ENCODE peak calls at places on chromosomes 16 and 17, in four cellular contexts. One of them, this sample, is unnamed.

GRCh38 chr16:87970206-87970605 is 19.0 kb downstream of the BANP start:
- DNase-seq in HT1080: no peak
- DNase-seq in cardiac muscle cell: peak
- DNase-seq in astrocyte of the spinal cord: peak
- DNase-seq in this sample: no peak

GRCh38 chr16:81492307-81492706 is 47.7 kb downstream of the CMIP start:
- DNase-seq in astrocyte of the spinal cord: no peak
- DNase-seq in cardiac muscle cell: no peak
- DNase-seq in HT1080: no peak
- DNase-seq in this sample: no peak

GRCh38 chr16:24681793-24682192 is 47.7 kb upstream of the TNRC6A start:
- DNase-seq in HT1080: no peak
- DNase-seq in cardiac muscle cell: peak
- DNase-seq in astrocyte of the spinal cord: no peak
- DNase-seq in this sample: peak

GRCh38 chr16:11128211-11129123 is 127.5 kb downstream of the SOCS1 start:
- DNase-seq in astrocyte of the spinal cord: no peak
- DNase-seq in cardiac muscle cell: peak
- DNase-seq in HT1080: no peak
- DNase-seq in this sample: peak

GRCh38 chr16:15810411-15810810 is 46.4 kb downstream of the MYH11 start:
- DNase-seq in astrocyte of the spinal cord: no peak
- DNase-seq in cardiac muscle cell: no peak
- DNase-seq in HT1080: no peak
- DNase-seq in this sample: no peak

GRCh38 chr17:57545836-57546305 is 199.2 kb downstream of the CCDC182 start:
- DNase-seq in astrocyte of the spinal cord: no peak
- DNase-seq in cardiac muscle cell: no peak
- DNase-seq in HT1080: no peak
- DNase-seq in this sample: no peak

GRCh38 chr17:5931611-5932010 is 138.6 kb upstream of the WSCD1 start:
- DNase-seq in cardiac muscle cell: no peak
- DNase-seq in HT1080: no peak
- DNase-seq in astrocyte of the spinal cord: no peak
- DNase-seq in this sample: no peak

GRCh38 chr16:27670071-27670825 is 120.3 kb downstream of the KATNIP start:
- DNase-seq in HT1080: no peak
- DNase-seq in cardiac muscle cell: no peak
- DNase-seq in astrocyte of the spinal cord: no peak
- DNase-seq in this sample: no peak

GRCh38 chr17:54435966-54436365 is 464.7 kb upstream of the TOM1L1 start:
- DNase-seq in HT1080: no peak
- DNase-seq in astrocyte of the spinal cord: no peak
- DNase-seq in cardiac muscle cell: no peak
- DNase-seq in this sample: no peak

GRCh38 chr17:50908860-50909764 is 43.0 kb upstream of the TOB1 start:
- DNase-seq in astrocyte of the spinal cord: peak
- DNase-seq in HT1080: no peak
- DNase-seq in cardiac muscle cell: no peak
- DNase-seq in this sample: no peak

GRCh38 chr17:27345141-27345904 is 51.4 kb downstream of the WSB1 start:
- DNase-seq in HT1080: no peak
- DNase-seq in astrocyte of the spinal cord: peak
- DNase-seq in cardiac muscle cell: peak
- DNase-seq in this sample: no peak

GRCh38 chr17:72504783-72505182 is 384.0 kb downstream of the SOX9 start:
- DNase-seq in HT1080: no peak
- DNase-seq in cardiac muscle cell: no peak
- DNase-seq in astrocyte of the spinal cord: no peak
- DNase-seq in this sample: no peak

GRCh38 chr17:64001091-64001579 is 3.0 kb downstream of the PRR29 start:
- DNase-seq in astrocyte of the spinal cord: no peak
- DNase-seq in HT1080: no peak
- DNase-seq in cardiac muscle cell: no peak
- DNase-seq in this sample: no peak

GRCh38 chr16:6722786-6723185 is 609.9 kb upstream of the RBFOX1 start:
- DNase-seq in astrocyte of the spinal cord: no peak
- DNase-seq in HT1080: no peak
- DNase-seq in cardiac muscle cell: no peak
- DNase-seq in this sample: no peak

GRCh38 chr17:1008008-1008761 is 11.3 kb downstream of the TIMM22 start:
- DNase-seq in astrocyte of the spinal cord: no peak
- DNase-seq in cardiac muscle cell: no peak
- DNase-seq in HT1080: no peak
- DNase-seq in this sample: peak

GRCh38 chr17:48241131-48241591 is 133.6 kb downstream of the SNX11 start:
- DNase-seq in HT1080: peak
- DNase-seq in astrocyte of the spinal cord: peak
- DNase-seq in cardiac muscle cell: peak
- DNase-seq in this sample: peak

GRCh38 chr16:46859719-46860152 is 24.4 kb upstream of the GPT2 start:
- DNase-seq in HT1080: peak
- DNase-seq in astrocyte of the spinal cord: peak
- DNase-seq in cardiac muscle cell: peak
- DNase-seq in this sample: peak

GRCh38 chr17:35947156-35947585 is 3.7 kb upstream of the LYZL6 start:
- DNase-seq in HT1080: peak
- DNase-seq in cardiac muscle cell: peak
- DNase-seq in astrocyte of the spinal cord: peak
- DNase-seq in this sample: peak

GRCh38 chr16:85717393-85718152 is 28.8 kb upstream of the GINS2 start:
- DNase-seq in cardiac muscle cell: peak
- DNase-seq in astrocyte of the spinal cord: peak
- DNase-seq in HT1080: peak
- DNase-seq in this sample: peak

GRCh38 chr16:53417976-53418375 is 16.3 kb upstream of the RBL2 start:
- DNase-seq in HT1080: no peak
- DNase-seq in astrocyte of the spinal cord: no peak
- DNase-seq in cardiac muscle cell: no peak
- DNase-seq in this sample: no peak

GRCh38 chr17:12554251-12554650 is 111.4 kb upstream of the MYOCD start:
- DNase-seq in cardiac muscle cell: no peak
- DNase-seq in astrocyte of the spinal cord: no peak
- DNase-seq in HT1080: no peak
- DNase-seq in this sample: no peak

GRCh38 chr16:10619271-10619849 is 39.0 kb upstream of the EMP2 start:
- DNase-seq in astrocyte of the spinal cord: no peak
- DNase-seq in HT1080: no peak
- DNase-seq in cardiac muscle cell: no peak
- DNase-seq in this sample: no peak

GRCh38 chr16:84819644-84820304 is at the start of gene CRISPLD2:
- DNase-seq in HT1080: no peak
- DNase-seq in cardiac muscle cell: peak
- DNase-seq in astrocyte of the spinal cord: peak
- DNase-seq in this sample: peak

GRCh38 chr17:63395075-63395815 is 50.9 kb downstream of the CYB561 start:
- DNase-seq in astrocyte of the spinal cord: peak
- DNase-seq in HT1080: no peak
- DNase-seq in cardiac muscle cell: peak
- DNase-seq in this sample: peak

GRCh38 chr16:8697965-8698364 is 23.5 kb downstream of the ABAT start:
- DNase-seq in astrocyte of the spinal cord: no peak
- DNase-seq in cardiac muscle cell: no peak
- DNase-seq in HT1080: no peak
- DNase-seq in this sample: no peak

GRCh38 chr17:78613423-78613822 is 36.2 kb upstream of the DNAH17 start:
- DNase-seq in cardiac muscle cell: no peak
- DNase-seq in astrocyte of the spinal cord: no peak
- DNase-seq in HT1080: no peak
- DNase-seq in this sample: no peak

GRCh38 chr17:73288534-73289302 is 23.1 kb downstream of the CDC42EP4 start:
- DNase-seq in astrocyte of the spinal cord: peak
- DNase-seq in cardiac muscle cell: no peak
- DNase-seq in HT1080: no peak
- DNase-seq in this sample: no peak

This sample was measured in fibroblast of the conjunctiva.